ENCODE peak calls at places on chromosomes 3 and 15, in nine cellular contexts. E, T, I, G, Q, V, R, S and A are unnamed samples.

GRCh38 chr3:115470254-115470653 is 153.1 kb upstream of the GAP43 start:
- DNase-seq in Q (no peak), I (no peak), G (no peak), S (no peak), V (no peak), R (no peak), E (no peak), T (no peak), A (peak)

GRCh38 chr15:70762469-70763119 is 764 bp downstream of the UACA start:
- DNase-seq in E (peak), I (no peak), V (peak), G (peak), T (peak), R (peak), S (peak), Q (peak), A (peak)

GRCh38 chr3:110731148-110731547 is 340.5 kb upstream of the NECTIN3 start:
- DNase-seq in V (no peak), R (no peak), E (no peak), S (no peak), T (no peak), Q (no peak), G (no peak), I (no peak), A (no peak)

GRCh38 chr3:58237238-58237939 is at the start of gene ABHD6:
- DNase-seq in Q (peak), G (peak), S (peak), V (peak), I (peak), R (peak), T (peak), E (peak), A (peak)

GRCh38 chr15:90872481-90873184 is 4.2 kb downstream of the FURIN start:
- DNase-seq in E (no peak), Q (peak), V (peak), R (peak), G (no peak), I (no peak), T (no peak), S (no peak), A (peak)

GRCh38 chr3:173584834-173585831 is 187.6 kb downstream of the NLGN1 start:
- DNase-seq in V (no peak), T (peak), Q (peak), G (peak), R (peak), S (no peak), I (no peak), E (no peak), A (peak)

GRCh38 chr15:54803139-54803808 is 393.5 kb downstream of the RSL24D1 start:
- DNase-seq in V (no peak), G (no peak), Q (peak), I (no peak), E (no peak), S (no peak), T (no peak), R (peak), A (peak)

GRCh38 chr3:87873136-87873535 is 185.7 kb downstream of the CGGBP1 start:
- DNase-seq in I (no peak), R (peak), T (no peak), Q (peak), V (no peak), G (no peak), E (no peak), S (no peak), A (no peak)

GRCh38 chr3:63961891-63962290 is 49.7 kb upstream of the SCAANT1 start:
- DNase-seq in V (no peak), R (peak), G (no peak), E (peak), Q (peak), I (no peak), T (no peak), S (peak), A (peak)

GRCh38 chr15:31344824-31345605 is 18.4 kb downstream of the KLF13 start:
- DNase-seq in R (no peak), S (no peak), E (no peak), V (peak), I (no peak), G (no peak), Q (no peak), T (peak), A (no peak)

GRCh38 chr3:177835008-177835407 is 637.7 kb upstream of the TBL1XR1 start:
- DNase-seq in E (no peak), T (no peak), I (no peak), S (peak), G (no peak), R (peak), V (no peak), Q (peak), A (no peak)

GRCh38 chr3:126021224-126021623 is 52.2 kb downstream of the ROPN1B start:
- DNase-seq in G (no peak), E (no peak), T (peak), Q (no peak), I (no peak), S (no peak), V (no peak), R (no peak), A (no peak)

GRCh38 chr15:47728886-47729285 is 11.6 kb downstream of the SEMA6D start:
- DNase-seq in I (no peak), S (no peak), E (no peak), G (no peak), V (no peak), Q (no peak), T (no peak), R (no peak), A (no peak)

GRCh38 chr3:150673966-150674365 is 29.8 kb downstream of the ERICH6 start:
- DNase-seq in G (no peak), R (no peak), E (no peak), T (no peak), V (no peak), S (no peak), Q (no peak), I (no peak), A (no peak)

GRCh38 chr15:73571346-73571745 is 61.8 kb downstream of the NPTN start:
- DNase-seq in Q (no peak), S (no peak), V (no peak), T (no peak), R (no peak), G (no peak), E (no peak), I (no peak), A (peak)

GRCh38 chr15:57298204-57298603 is 78.1 kb upstream of the CGNL1 start:
- DNase-seq in V (no peak), S (no peak), G (no peak), E (no peak), Q (no peak), R (no peak), T (no peak), I (no peak), A (no peak)

GRCh38 chr15:28114721-28115622 is 15.9 kb upstream of the OCA2 start:
- DNase-seq in R (peak), T (no peak), S (no peak), I (no peak), E (no peak), G (no peak), Q (no peak), V (no peak), A (no peak)

GRCh38 chr3:184808021-184808420 is 3.9 kb upstream of the VPS8 start:
- DNase-seq in E (no peak), Q (no peak), I (peak), T (no peak), S (peak), G (peak), R (no peak), V (peak), A (no peak)

GRCh38 chr3:17945799-17946381 is 203.5 kb upstream of the TBC1D5 start:
- DNase-seq in V (no peak), G (peak), R (no peak), I (no peak), Q (no peak), E (no peak), S (no peak), T (no peak), A (no peak)